ENCODE peak calls at places on chromosomes 5 and 9, in seven cellular contexts. Q, A, U, Y, H, P and S are unnamed samples.
A peak's percentile ranks its signal among the peaks of the same experiment; 100 is the strongest.

GRCh38 chr5:73726606-73727231 is 100.7 kb downstream of the ARHGEF28 start:
- DNase-seq in P (no peak), Q (no peak), H (no peak), Y (no peak), U (no peak), A (no peak), S (no peak)

GRCh38 chr5:42620579-42621216 is 135.9 kb upstream of the CCDC152 start:
- DNase-seq in U (no peak), Y (no peak), Q (no peak), H (no peak), P (no peak), A (no peak), S (no peak)

GRCh38 chr5:113223315-113223714 is 211.5 kb downstream of the TSSK1B start:
- DNase-seq in H (no peak), P (no peak), A (no peak), U (no peak), Y (no peak), Q (no peak), S (no peak)

GRCh38 chr9:130660683-130661460 is 3.5 kb upstream of the PRDM12 start:
- DNase-seq in U (no peak), Q (peak; percentile 72), A (no peak), H (no peak), Y (no peak), P (peak; percentile 67), S (no peak)

GRCh38 chr9:33921967-33922895 is 105.3 kb downstream of the UBE2R2 start:
- DNase-seq in Q (no peak), P (peak; percentile 28), U (peak; percentile 23), A (peak; percentile 41), H (no peak), Y (no peak), S (peak; percentile 46)

GRCh38 chr5:172553167-172553566 is 87.9 kb upstream of the NEURL1B start:
- DNase-seq in H (no peak), U (no peak), A (no peak), Q (no peak), Y (no peak), P (no peak), S (no peak)

GRCh38 chr9:72485821-72486605 is 35.4 kb upstream of the TMC1 start:
- DNase-seq in Q (no peak), H (no peak), Y (no peak), P (no peak), U (no peak), A (peak; percentile 29), S (no peak)

GRCh38 chr5:55159763-55160492 is at the start of gene GPX8:
- DNase-seq in A (peak; percentile 41), Y (no peak), U (peak; percentile 72), P (peak; percentile 40), Q (no peak), H (peak; percentile 78), S (no peak)

GRCh38 chr5:25301836-25302235 is 657.1 kb upstream of the CDH10 start:
- DNase-seq in Q (no peak), P (no peak), A (no peak), Y (no peak), H (no peak), U (no peak), S (no peak)

GRCh38 chr9:36136277-36136893 is at the start of gene GLIPR2:
- DNase-seq in A (peak; percentile 23), H (no peak), U (peak; percentile 64), P (peak; percentile 72), Y (peak; percentile 87), Q (peak; percentile 98), S (peak; percentile 95)
- TF ChIP-seq CTCF in A (no peak), H (no peak), U (no peak), P (peak; percentile 41), Y (peak; percentile 39), Q (peak; percentile 17), S (peak; percentile 18)

DNA sequence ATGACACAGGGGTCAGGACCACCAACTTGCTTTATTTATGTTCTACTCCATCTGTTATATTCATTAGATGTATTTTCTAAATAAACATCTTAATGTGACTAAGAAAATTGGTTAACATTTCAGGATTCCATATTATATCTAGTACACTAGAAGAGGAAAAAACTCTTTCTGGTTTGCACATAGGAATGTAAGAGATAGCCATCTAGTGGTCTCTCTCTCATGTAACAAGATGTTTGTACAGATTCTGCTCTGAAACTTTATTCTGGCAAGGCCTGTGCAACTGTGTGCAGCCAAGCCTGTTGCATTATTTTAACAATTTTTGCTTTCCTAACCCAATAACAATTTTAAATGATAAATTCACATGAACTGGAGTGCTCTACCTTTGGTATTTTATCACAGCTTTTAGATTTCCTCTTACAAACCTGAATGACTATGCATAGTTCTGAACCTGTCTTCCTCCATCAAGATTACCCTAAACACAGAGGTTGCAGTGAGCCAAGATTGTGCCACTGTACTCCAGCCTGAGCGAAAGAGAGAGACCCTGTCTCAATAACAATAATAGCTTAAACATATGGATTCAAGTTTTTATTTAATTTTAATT is 148.1 kb downstream of the GIN1 start:
- DNase-seq in U (peak; percentile 70), P (no peak), Q (no peak), Y (no peak), H (no peak), A (no peak), S (peak; percentile 11)
- TF ChIP-seq CTCF in U (peak; percentile 86), P (peak; percentile 35), Q (no peak), Y (peak; percentile 36), H (peak; percentile 66), A (no peak), S (peak; percentile 33)

GRCh38 chr9:127562841-127563523 is 49.1 kb upstream of the STXBP1 start:
- DNase-seq in Q (no peak), P (no peak), A (peak; percentile 38), Y (no peak), U (peak; percentile 83), H (no peak), S (no peak)
- TF ChIP-seq CTCF in Q (no peak), P (no peak), A (no peak), Y (no peak), U (no peak), H (no peak), S (no peak)

DNA sequence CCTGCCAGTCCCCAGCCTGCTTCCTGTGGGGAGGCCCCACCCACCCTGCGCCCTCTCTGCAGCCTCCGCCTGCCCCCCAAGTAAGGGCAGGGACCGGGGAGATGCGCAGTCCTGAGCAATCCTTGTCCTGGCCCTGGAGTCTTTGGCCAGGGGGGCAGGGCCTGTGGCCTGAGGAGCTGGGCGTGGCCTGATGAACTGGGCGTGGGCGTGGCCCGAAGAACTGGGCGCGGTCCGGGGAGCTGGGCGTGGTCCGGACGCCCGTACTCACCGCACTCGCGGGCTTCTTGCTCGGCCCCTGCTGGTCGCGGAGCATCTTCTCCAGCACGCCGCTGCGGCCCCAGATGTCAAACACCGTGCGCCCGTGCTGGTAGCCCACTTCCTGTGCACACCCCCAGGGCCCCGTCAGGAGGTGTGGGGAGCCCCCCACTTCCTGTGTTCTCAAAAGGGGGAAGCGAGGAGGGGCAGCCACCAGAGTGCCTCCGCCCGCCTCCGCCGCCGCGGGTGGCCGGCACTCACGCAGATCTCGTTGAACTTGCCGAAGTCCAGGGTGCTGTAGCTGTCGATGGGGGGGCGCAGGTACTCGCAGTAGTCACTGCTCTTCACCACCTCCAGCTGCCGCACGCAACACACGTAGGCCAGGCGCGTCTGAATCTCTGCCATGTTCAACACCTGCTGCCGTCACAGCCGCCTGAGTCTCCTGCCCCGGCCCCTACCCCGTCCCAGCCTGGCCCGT is 2.7 kb upstream of the NSMF start:
- DNase-seq in Y (peak; percentile 76), P (peak; percentile 83), A (no peak), H (no peak), U (no peak), Q (peak; percentile 95), S (peak; percentile 92)
- TF ChIP-seq CTCF in Y (no peak), P (no peak), A (no peak), H (no peak), U (no peak), Q (no peak), S (no peak)

DNA sequence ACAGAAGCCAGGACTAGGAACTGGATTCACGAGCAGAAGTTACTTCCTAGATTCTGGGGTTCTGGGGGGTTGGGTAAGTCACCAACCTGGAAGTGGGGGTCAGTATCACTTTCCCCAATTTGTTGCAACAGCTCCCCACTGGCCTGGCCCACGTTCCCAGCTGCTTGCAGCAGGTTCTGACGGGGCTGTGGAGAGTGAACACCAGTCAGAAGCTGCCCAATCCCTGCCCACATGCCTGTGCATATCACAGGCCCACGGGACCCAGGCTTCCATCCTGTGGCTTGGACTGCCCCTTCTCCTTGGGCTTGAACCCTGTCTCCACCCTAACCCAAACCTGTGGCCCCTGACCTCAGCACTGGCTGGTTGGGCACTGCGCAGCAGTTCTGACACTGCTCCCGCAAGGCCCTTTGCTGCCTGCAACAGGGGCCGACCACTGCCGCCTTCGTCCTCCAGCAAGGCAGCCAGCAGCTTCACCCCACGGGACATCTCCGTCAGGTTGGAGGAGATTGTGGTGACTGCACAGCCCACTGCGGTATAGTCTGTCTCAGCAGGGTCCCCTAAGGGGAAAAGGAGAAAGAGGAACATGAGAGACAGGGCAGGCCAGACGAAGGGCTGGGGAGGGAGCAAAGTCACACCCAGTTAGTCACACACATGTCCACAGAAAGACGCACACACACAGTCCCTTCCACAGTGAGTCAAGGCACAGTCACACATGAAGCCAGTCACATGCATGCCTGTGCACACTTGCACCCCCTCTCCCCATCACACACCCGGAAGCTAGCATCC is 13.1 kb downstream of the TLN1 start:
- DNase-seq in P (no peak), H (no peak), U (peak; percentile 39), Q (peak; percentile 70), A (no peak), Y (no peak), S (no peak)
- TF ChIP-seq CTCF in P (no peak), H (no peak), U (no peak), Q (no peak), A (no peak), Y (no peak), S (no peak)